ENCODE peak calls at places on chromosomes 4 and X, in five cellular contexts. O, Q, R, Y and H are unnamed samples.

GRCh38 chr4:10015140-10015753 is 6.0 kb downstream of the SLC2A9 start:
- DNase-seq in O (no peak), Q (no peak), R (peak), Y (no peak), H (peak)

GRCh38 chrX:69119122-69119521 is 46.1 kb downstream of the PJA1 start:
- DNase-seq in O (no peak), Q (no peak), R (no peak), Y (no peak), H (no peak)

GRCh38 chr4:128524311-128524710 is 236.7 kb upstream of the PGRMC2 start:
- DNase-seq in O (no peak), Q (no peak), R (no peak), Y (peak), H (peak)

GRCh38 chrX:138638996-138639395 is 72.5 kb downstream of the FGF13 start:
- DNase-seq in O (no peak), Q (no peak), R (no peak), Y (no peak), H (no peak)

GRCh38 chr4:98845960-98846359 is 83.0 kb downstream of the EIF4E start:
- DNase-seq in O (no peak), Q (no peak), R (no peak), Y (no peak), H (no peak)

GRCh38 chrX:3230496-3230895 is 116.0 kb downstream of the MXRA5 start:
- DNase-seq in O (no peak), Q (no peak), R (no peak), Y (no peak), H (no peak)

GRCh38 chrX:104141087-104141760 is 15.6 kb downstream of the SLC25A53 start:
- DNase-seq in O (no peak), Q (no peak), R (no peak), Y (no peak), H (no peak)

GRCh38 chr4:52299120-52299519 is 248.0 kb downstream of the SPATA18 start:
- DNase-seq in O (no peak), Q (no peak), R (no peak), Y (no peak), H (no peak)

GRCh38 chr4:11824557-11824956 is 395.9 kb upstream of the HS3ST1 start:
- DNase-seq in O (no peak), Q (no peak), R (no peak), Y (no peak), H (no peak)

GRCh38 chr4:76755756-76756155 is 142.2 kb downstream of the SOWAHB start:
- DNase-seq in O (no peak), Q (no peak), R (no peak), Y (no peak), H (no peak)

GRCh38 chr4:124933521-124933920 is 221.0 kb upstream of the ANKRD50 start:
- DNase-seq in O (no peak), Q (no peak), R (no peak), Y (no peak), H (no peak)

GRCh38 chr4:7894098-7894676 is 45.5 kb downstream of the AFAP1 start:
- DNase-seq in O (no peak), Q (no peak), R (no peak), Y (no peak), H (peak)

GRCh38 chr4:76401654-76402053 is 19.3 kb downstream of the CCDC158 start:
- DNase-seq in O (no peak), Q (no peak), R (no peak), Y (no peak), H (no peak)

GRCh38 chr4:15805583-15806517 is 27.7 kb downstream of the CD38 start:
- DNase-seq in O (no peak), Q (peak), R (peak), Y (peak), H (peak)

GRCh38 chr4:8350841-8351461 is 81.4 kb downstream of the HTRA3 start:
- DNase-seq in O (no peak), Q (no peak), R (no peak), Y (no peak), H (no peak)

GRCh38 chr4:54498661-54499111 is 159.1 kb upstream of the KIT start:
- DNase-seq in O (no peak), Q (no peak), R (no peak), Y (peak), H (no peak)

GRCh38 chr4:34422472-34422871 is 1821.8 kb downstream of the ARAP2 start:
- DNase-seq in O (no peak), Q (no peak), R (no peak), Y (no peak), H (no peak)

GRCh38 chrX:13938053-13938765 is 91.5 kb downstream of the GEMIN8 start:
- DNase-seq in O (no peak), Q (no peak), R (peak), Y (no peak), H (peak)

GRCh38 chr4:15457401-15458201 is 12.1 kb upstream of the CC2D2A start:
- DNase-seq in O (no peak), Q (peak), R (peak), Y (no peak), H (no peak)

GRCh38 chr4:77618383-77619241 is 13.0 kb downstream of the CXCL13 start:
- DNase-seq in O (peak), Q (peak), R (peak), Y (peak), H (peak)

GRCh38 chr4:153347117-153347516 is 2.6 kb downstream of the MND1 start:
- DNase-seq in O (no peak), Q (no peak), R (no peak), Y (no peak), H (no peak)

GRCh38 chrX:132257116-132257515 is 37.9 kb upstream of the RAP2C start:
- DNase-seq in O (no peak), Q (no peak), R (no peak), Y (no peak), H (no peak)

GRCh38 chrX:115183980-115184379 is 5.2 kb upstream of the RBMXL3 start:
- DNase-seq in O (no peak), Q (no peak), R (no peak), Y (no peak), H (no peak)

GRCh38 chr4:137039369-137039768 is 492.9 kb downstream of the PCDH18 start:
- DNase-seq in O (no peak), Q (no peak), R (no peak), Y (no peak), H (no peak)

GRCh38 chr4:7813674-7814073 is 126.0 kb downstream of the AFAP1 start:
- DNase-seq in O (no peak), Q (no peak), R (no peak), Y (peak), H (no peak)

GRCh38 chrX:1537031-1537715 is at the start of gene P2RY8:
- DNase-seq in O (peak), Q (peak), R (no peak), Y (no peak), H (no peak)

GRCh38 chr4:16833722-16834121 is 64.7 kb downstream of the LDB2 start:
- DNase-seq in O (no peak), Q (no peak), R (no peak), Y (no peak), H (no peak)

GRCh38 chr4:63607186-63607872 is 801.9 kb downstream of the TECRL start:
- DNase-seq in O (no peak), Q (no peak), R (no peak), Y (no peak), H (no peak)